ENCODE peak calls at places on chromosome 15, in seven cellular contexts. One of them, this sample, is unnamed.
A peak's percentile ranks its signal among the peaks of the same experiment; 100 is the strongest.

GRCh38 chr15:60460931-60461330 is 18.0 kb downstream of the ICE2 start:
- DNase-seq in endothelial cell of umbilical vein: no peak
- DNase-seq in esophagus squamous epithelium: no peak
- DNase-seq in suprapubic skin: no peak
- DNase-seq in uterus: no peak
- DNase-seq in transverse colon: no peak
- DNase-seq in tibial nerve: no peak
- DNase-seq in this sample: no peak

GRCh38 chr15:38490231-38490630 is 36.3 kb downstream of the FAM98B start:
- DNase-seq in endothelial cell of umbilical vein: peak; percentile 49
- DNase-seq in esophagus squamous epithelium: no peak
- DNase-seq in suprapubic skin: no peak
- DNase-seq in uterus: no peak
- DNase-seq in transverse colon: no peak
- DNase-seq in tibial nerve: no peak
- DNase-seq in this sample: no peak

GRCh38 chr15:46275701-46276100 is 640.9 kb downstream of the SQOR start:
- DNase-seq in endothelial cell of umbilical vein: no peak
- DNase-seq in esophagus squamous epithelium: no peak
- DNase-seq in suprapubic skin: no peak
- DNase-seq in uterus: no peak
- DNase-seq in transverse colon: no peak
- DNase-seq in tibial nerve: no peak
- DNase-seq in this sample: no peak

GRCh38 chr15:98530570-98530969 is 117.8 kb upstream of the IGF1R start:
- DNase-seq in endothelial cell of umbilical vein: no peak
- DNase-seq in esophagus squamous epithelium: no peak
- DNase-seq in suprapubic skin: no peak
- DNase-seq in uterus: no peak
- DNase-seq in transverse colon: no peak
- DNase-seq in tibial nerve: no peak
- DNase-seq in this sample: no peak

GRCh38 chr15:57364282-57365007 is 11.9 kb upstream of the CGNL1 start:
- DNase-seq in endothelial cell of umbilical vein: peak; percentile 14
- DNase-seq in esophagus squamous epithelium: no peak
- DNase-seq in suprapubic skin: no peak
- DNase-seq in uterus: no peak
- DNase-seq in transverse colon: no peak
- DNase-seq in tibial nerve: peak; percentile 24
- DNase-seq in this sample: no peak

GRCh38 chr15:82790321-82790720 is 15.5 kb downstream of the FSD2 start:
- DNase-seq in endothelial cell of umbilical vein: no peak
- DNase-seq in esophagus squamous epithelium: no peak
- DNase-seq in suprapubic skin: no peak
- DNase-seq in uterus: no peak
- DNase-seq in transverse colon: peak; percentile 35
- DNase-seq in tibial nerve: no peak
- DNase-seq in this sample: no peak

GRCh38 chr15:67941643-67942315 is 101.9 kb upstream of the RNU6-1 start:
- DNase-seq in endothelial cell of umbilical vein: no peak
- DNase-seq in esophagus squamous epithelium: no peak
- DNase-seq in suprapubic skin: no peak
- DNase-seq in uterus: no peak
- DNase-seq in transverse colon: no peak
- DNase-seq in tibial nerve: no peak
- DNase-seq in this sample: peak; percentile 31

GRCh38 chr15:101651753-101652097 is 456 bp downstream of the TM2D3 start:
- DNase-seq in endothelial cell of umbilical vein: peak; percentile 62
- DNase-seq in esophagus squamous epithelium: no peak
- DNase-seq in suprapubic skin: no peak
- DNase-seq in uterus: no peak
- DNase-seq in transverse colon: no peak
- DNase-seq in tibial nerve: peak; percentile 21
- DNase-seq in this sample: peak; percentile 24

GRCh38 chr15:74311734-74312444 is 55.6 kb downstream of the CYP11A1 start:
- DNase-seq in endothelial cell of umbilical vein: peak; percentile 19
- DNase-seq in esophagus squamous epithelium: no peak
- DNase-seq in suprapubic skin: no peak
- DNase-seq in uterus: no peak
- DNase-seq in transverse colon: no peak
- DNase-seq in tibial nerve: no peak
- DNase-seq in this sample: no peak

GRCh38 chr15:96123028-96123400 is 207.5 kb upstream of the NR2F2 start:
- DNase-seq in endothelial cell of umbilical vein: no peak
- DNase-seq in esophagus squamous epithelium: no peak
- DNase-seq in suprapubic skin: no peak
- DNase-seq in uterus: no peak
- DNase-seq in transverse colon: no peak
- DNase-seq in tibial nerve: no peak
- DNase-seq in this sample: no peak

GRCh38 chr15:74519311-74519710 is 21.7 kb upstream of the ARID3B start:
- DNase-seq in endothelial cell of umbilical vein: peak; percentile 40
- DNase-seq in esophagus squamous epithelium: no peak
- DNase-seq in suprapubic skin: no peak
- DNase-seq in uterus: no peak
- DNase-seq in transverse colon: no peak
- DNase-seq in tibial nerve: no peak
- DNase-seq in this sample: no peak

GRCh38 chr15:74489518-74490338 is 28.8 kb upstream of the UBL7 start:
- DNase-seq in endothelial cell of umbilical vein: peak; percentile 44
- DNase-seq in esophagus squamous epithelium: no peak
- DNase-seq in suprapubic skin: peak; percentile 60
- DNase-seq in uterus: peak; percentile 24
- DNase-seq in transverse colon: peak; percentile 44
- DNase-seq in tibial nerve: peak; percentile 26
- DNase-seq in this sample: peak; percentile 31

GRCh38 chr15:77858677-77859490 is 218.6 kb downstream of the TBC1D2B start:
- DNase-seq in endothelial cell of umbilical vein: no peak
- DNase-seq in esophagus squamous epithelium: no peak
- DNase-seq in suprapubic skin: peak; percentile 45
- DNase-seq in uterus: no peak
- DNase-seq in transverse colon: no peak
- DNase-seq in tibial nerve: no peak
- DNase-seq in this sample: no peak

GRCh38 chr15:55734641-55735040 is 8.3 kb downstream of the PRTG start:
- DNase-seq in endothelial cell of umbilical vein: no peak
- DNase-seq in esophagus squamous epithelium: no peak
- DNase-seq in suprapubic skin: no peak
- DNase-seq in uterus: no peak
- DNase-seq in transverse colon: no peak
- DNase-seq in tibial nerve: no peak
- DNase-seq in this sample: no peak

GRCh38 chr15:55740479-55740878 is 2.5 kb downstream of the PRTG start:
- DNase-seq in endothelial cell of umbilical vein: no peak
- DNase-seq in esophagus squamous epithelium: no peak
- DNase-seq in suprapubic skin: no peak
- DNase-seq in uterus: no peak
- DNase-seq in transverse colon: no peak
- DNase-seq in tibial nerve: no peak
- DNase-seq in this sample: no peak

GRCh38 chr15:55739641-55740040 is 3.3 kb downstream of the PRTG start:
- DNase-seq in endothelial cell of umbilical vein: no peak
- DNase-seq in esophagus squamous epithelium: no peak
- DNase-seq in suprapubic skin: no peak
- DNase-seq in uterus: no peak
- DNase-seq in transverse colon: no peak
- DNase-seq in tibial nerve: no peak
- DNase-seq in this sample: no peak

GRCh38 chr15:55738715-55739114 is 4.2 kb downstream of the PRTG start:
- DNase-seq in endothelial cell of umbilical vein: no peak
- DNase-seq in esophagus squamous epithelium: no peak
- DNase-seq in suprapubic skin: no peak
- DNase-seq in uterus: no peak
- DNase-seq in transverse colon: no peak
- DNase-seq in tibial nerve: no peak
- DNase-seq in this sample: no peak

DNA sequence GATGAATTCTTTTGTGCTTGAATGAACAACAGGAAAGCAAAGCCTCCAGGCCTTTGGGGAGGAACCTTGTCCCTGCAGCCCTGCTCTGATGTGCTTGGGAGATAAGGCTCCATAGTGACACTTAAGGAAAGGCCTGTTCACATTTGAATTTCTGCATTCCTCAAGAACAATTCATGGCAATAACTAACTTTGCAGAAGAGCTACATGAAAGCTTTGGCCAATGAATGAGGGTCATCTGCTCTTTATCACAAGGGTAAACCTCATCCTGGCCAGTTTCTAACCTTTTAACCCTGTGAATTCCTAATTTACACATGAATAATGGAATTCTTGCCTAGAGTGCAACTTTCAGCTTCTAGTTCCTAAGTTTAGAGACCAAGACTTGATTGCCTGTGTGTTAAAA is 5.6 kb downstream of the PRTG start:
- DNase-seq in endothelial cell of umbilical vein: peak; percentile 74
- DNase-seq in esophagus squamous epithelium: no peak
- DNase-seq in suprapubic skin: no peak
- DNase-seq in uterus: no peak
- DNase-seq in transverse colon: no peak
- DNase-seq in tibial nerve: no peak
- DNase-seq in this sample: no peak
- H3K4me1 ChIP-seq in endothelial cell of umbilical vein: peaks cover 30% of the 10 kb centered on the region
- H3K4me1 ChIP-seq in esophagus squamous epithelium: peaks cover 9% of the 10 kb centered on the region
- H3K4me1 ChIP-seq in suprapubic skin: peaks cover 11% of the 10 kb centered on the region
- H3K4me1 ChIP-seq in uterus: no peaks in the 10 kb centered on the region
- H3K4me1 ChIP-seq in transverse colon: peaks cover 2% of the 10 kb centered on the region
- H3K4me1 ChIP-seq in tibial nerve: no peaks in the 10 kb centered on the region
- H3K4me1 ChIP-seq in this sample: no peaks in the 10 kb centered on the region

DNA sequence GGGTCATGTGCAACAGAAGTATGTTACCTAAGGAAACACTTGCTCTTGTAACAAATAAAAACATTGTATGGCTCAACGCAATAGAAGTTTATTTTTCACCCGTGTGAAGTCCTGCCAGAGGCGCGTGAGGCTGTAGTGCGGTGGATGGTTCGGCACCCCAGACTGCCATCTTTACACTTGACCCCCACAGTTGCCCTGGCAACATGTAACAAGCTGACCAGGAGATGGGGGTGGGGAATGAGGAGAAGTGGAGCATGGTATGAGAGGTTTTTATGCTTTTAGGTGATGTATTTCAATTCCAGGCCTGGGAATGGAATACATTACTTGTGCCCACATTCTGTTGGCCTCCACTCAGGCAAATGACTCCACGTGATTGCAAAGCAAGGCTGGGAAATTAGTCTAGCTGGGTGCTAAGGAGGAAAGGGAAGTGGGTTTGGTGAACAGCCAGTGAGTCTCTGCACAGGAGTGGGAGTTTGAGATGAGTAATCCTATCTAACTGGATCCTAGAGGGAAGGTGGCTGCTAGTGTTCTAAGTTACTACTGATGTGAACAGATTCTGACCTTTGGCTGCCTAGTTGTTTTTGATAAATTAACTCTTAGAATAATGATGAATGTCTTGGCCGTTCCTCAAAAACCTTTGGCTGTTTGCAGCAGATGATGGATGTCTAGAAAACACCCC is 33.8 kb upstream of the GREM1 start:
- DNase-seq in endothelial cell of umbilical vein: peak; percentile 9
- DNase-seq in esophagus squamous epithelium: no peak
- DNase-seq in suprapubic skin: no peak
- DNase-seq in uterus: no peak
- DNase-seq in transverse colon: no peak
- DNase-seq in tibial nerve: no peak
- DNase-seq in this sample: no peak
- TF ChIP-seq POLR2A in endothelial cell of umbilical vein: no peak
- TF ChIP-seq POLR2A in esophagus squamous epithelium: no peak
- TF ChIP-seq POLR2A in suprapubic skin: no peak
- TF ChIP-seq POLR2A in uterus: no peak
- TF ChIP-seq POLR2A in transverse colon: no peak
- TF ChIP-seq POLR2A in tibial nerve: no peak
- TF ChIP-seq POLR2A in this sample: no peak

GRCh38 chr15:48674876-48675275 is 29.4 kb upstream of the FBN1 start:
- DNase-seq in endothelial cell of umbilical vein: no peak
- DNase-seq in esophagus squamous epithelium: no peak
- DNase-seq in suprapubic skin: no peak
- DNase-seq in uterus: no peak
- DNase-seq in transverse colon: no peak
- DNase-seq in tibial nerve: no peak
- DNase-seq in this sample: no peak
- H3K4me1 ChIP-seq in endothelial cell of umbilical vein: peaks cover 3% of the 10 kb centered on the region
- H3K4me1 ChIP-seq in esophagus squamous epithelium: no peaks in the 10 kb centered on the region
- H3K4me1 ChIP-seq in suprapubic skin: no peaks in the 10 kb centered on the region
- H3K4me1 ChIP-seq in uterus: no peaks in the 10 kb centered on the region
- H3K4me1 ChIP-seq in transverse colon: no peaks in the 10 kb centered on the region
- H3K4me1 ChIP-seq in tibial nerve: no peaks in the 10 kb centered on the region
- H3K4me1 ChIP-seq in this sample: no peaks in the 10 kb centered on the region

GRCh38 chr15:72319985-72320671 is at the start of gene CELF6:
- DNase-seq in endothelial cell of umbilical vein: peak; percentile 85
- DNase-seq in esophagus squamous epithelium: peak; percentile 8
- DNase-seq in suprapubic skin: peak; percentile 88
- DNase-seq in uterus: peak; percentile 68
- DNase-seq in transverse colon: peak; percentile 79
- DNase-seq in tibial nerve: peak; percentile 54
- DNase-seq in this sample: peak; percentile 73
- TF ChIP-seq POLR2A in endothelial cell of umbilical vein: no peak
- TF ChIP-seq POLR2A in esophagus squamous epithelium: no peak
- TF ChIP-seq POLR2A in suprapubic skin: no peak
- TF ChIP-seq POLR2A in uterus: no peak
- TF ChIP-seq POLR2A in transverse colon: no peak
- TF ChIP-seq POLR2A in tibial nerve: no peak
- TF ChIP-seq POLR2A in this sample: no peak

GRCh38 chr15:63197626-63198025 is 8.2 kb downstream of the RAB8B start:
- DNase-seq in endothelial cell of umbilical vein: no peak
- DNase-seq in esophagus squamous epithelium: no peak
- DNase-seq in suprapubic skin: no peak
- DNase-seq in uterus: no peak
- DNase-seq in transverse colon: no peak
- DNase-seq in tibial nerve: no peak
- DNase-seq in this sample: no peak
- H3K4me1 ChIP-seq in endothelial cell of umbilical vein: peaks cover 17% of the 10 kb centered on the region
- H3K4me1 ChIP-seq in esophagus squamous epithelium: peaks cover 18% of the 10 kb centered on the region
- H3K4me1 ChIP-seq in suprapubic skin: peaks cover 66% of the 10 kb centered on the region
- H3K4me1 ChIP-seq in uterus: no peaks in the 10 kb centered on the region
- H3K4me1 ChIP-seq in transverse colon: peaks cover 4% of the 10 kb centered on the region
- H3K4me1 ChIP-seq in tibial nerve: no peaks in the 10 kb centered on the region
- H3K4me1 ChIP-seq in this sample: no peaks in the 10 kb centered on the region

GRCh38 chr15:81309647-81310460 is 14.1 kb downstream of the STARD5 start:
- DNase-seq in endothelial cell of umbilical vein: no peak
- DNase-seq in esophagus squamous epithelium: no peak
- DNase-seq in suprapubic skin: no peak
- DNase-seq in uterus: no peak
- DNase-seq in transverse colon: no peak
- DNase-seq in tibial nerve: no peak
- DNase-seq in this sample: no peak
- TF ChIP-seq POLR2A in endothelial cell of umbilical vein: no peak
- TF ChIP-seq POLR2A in esophagus squamous epithelium: no peak
- TF ChIP-seq POLR2A in suprapubic skin: no peak
- TF ChIP-seq POLR2A in uterus: no peak
- TF ChIP-seq POLR2A in transverse colon: no peak
- TF ChIP-seq POLR2A in tibial nerve: no peak
- TF ChIP-seq POLR2A in this sample: no peak

GRCh38 chr15:41894251-41894790 is 468 bp upstream of the SPTBN5 start:
- DNase-seq in endothelial cell of umbilical vein: no peak
- DNase-seq in esophagus squamous epithelium: no peak
- DNase-seq in suprapubic skin: peak; percentile 60
- DNase-seq in uterus: no peak
- DNase-seq in transverse colon: no peak
- DNase-seq in tibial nerve: no peak
- DNase-seq in this sample: no peak
- H3K4me1 ChIP-seq in endothelial cell of umbilical vein: peaks cover 16% of the 10 kb centered on the region
- H3K4me1 ChIP-seq in esophagus squamous epithelium: peaks cover 16% of the 10 kb centered on the region
- H3K4me1 ChIP-seq in suprapubic skin: peaks cover 26% of the 10 kb centered on the region
- H3K4me1 ChIP-seq in uterus: no peaks in the 10 kb centered on the region
- H3K4me1 ChIP-seq in transverse colon: peaks cover 13% of the 10 kb centered on the region
- H3K4me1 ChIP-seq in tibial nerve: no peaks in the 10 kb centered on the region
- H3K4me1 ChIP-seq in this sample: peaks cover 3% of the 10 kb centered on the region

GRCh38 chr15:72487070-72487797 is 13.1 kb downstream of the ARIH1 start:
- DNase-seq in endothelial cell of umbilical vein: no peak
- DNase-seq in esophagus squamous epithelium: no peak
- DNase-seq in suprapubic skin: no peak
- DNase-seq in uterus: no peak
- DNase-seq in transverse colon: no peak
- DNase-seq in tibial nerve: no peak
- DNase-seq in this sample: no peak
- TF ChIP-seq POLR2A in endothelial cell of umbilical vein: no peak
- TF ChIP-seq POLR2A in esophagus squamous epithelium: no peak
- TF ChIP-seq POLR2A in suprapubic skin: no peak
- TF ChIP-seq POLR2A in uterus: no peak
- TF ChIP-seq POLR2A in transverse colon: no peak
- TF ChIP-seq POLR2A in tibial nerve: no peak
- TF ChIP-seq POLR2A in this sample: no peak